ENCODE peak calls at places on chromosomes 4 and X, in four cellular contexts. One of them, this sample, is unnamed.
A peak's percentile ranks its signal among the peaks of the same experiment; 100 is the strongest.

GRCh38 chr4:173450281-173450680 is 51.4 kb upstream of the SCRG1 start:
- DNase-seq in IMR-90: peak; percentile 9
- DNase-seq in kidney epithelial cell: no peak
- DNase-seq in suprapubic skin: no peak
- DNase-seq in this sample: peak; percentile 20

GRCh38 chrX:13059676-13060499 is 15.5 kb upstream of the FAM9C start:
- DNase-seq in IMR-90: peak; percentile 73
- DNase-seq in kidney epithelial cell: no peak
- DNase-seq in suprapubic skin: no peak
- DNase-seq in this sample: peak; percentile 69

GRCh38 chr4:116925900-116926457 is 159.4 kb downstream of the TRAM1L1 start:
- DNase-seq in IMR-90: no peak
- DNase-seq in kidney epithelial cell: no peak
- DNase-seq in suprapubic skin: no peak
- DNase-seq in this sample: no peak

GRCh38 chrX:9938516-9938915 is 28.6 kb upstream of the CLDN34 start:
- DNase-seq in IMR-90: no peak
- DNase-seq in kidney epithelial cell: no peak
- DNase-seq in suprapubic skin: no peak
- DNase-seq in this sample: no peak

GRCh38 chrX:83771664-83772063 is 89.3 kb upstream of the CYLC1 start:
- DNase-seq in IMR-90: no peak
- DNase-seq in kidney epithelial cell: no peak
- DNase-seq in suprapubic skin: no peak
- DNase-seq in this sample: no peak

GRCh38 chr4:1551211-1551610 is 132.9 kb downstream of the FAM53A start:
- DNase-seq in IMR-90: no peak
- DNase-seq in kidney epithelial cell: no peak
- DNase-seq in suprapubic skin: no peak
- DNase-seq in this sample: no peak

GRCh38 chr4:160481696-160482330 is 1378.9 kb downstream of the RAPGEF2 start:
- DNase-seq in IMR-90: no peak
- DNase-seq in kidney epithelial cell: no peak
- DNase-seq in suprapubic skin: no peak
- DNase-seq in this sample: no peak

GRCh38 chrX:96436105-96436504 is 248.5 kb upstream of the DIAPH2 start:
- DNase-seq in IMR-90: peak; percentile 69
- DNase-seq in kidney epithelial cell: no peak
- DNase-seq in suprapubic skin: no peak
- DNase-seq in this sample: peak; percentile 64

GRCh38 chrX:53084863-53085262 is 2.7 kb downstream of the TSPYL2 start:
- DNase-seq in IMR-90: no peak
- DNase-seq in kidney epithelial cell: no peak
- DNase-seq in suprapubic skin: no peak
- DNase-seq in this sample: no peak

GRCh38 chrX:134239016-134239415 is 2.0 kb downstream of the CCDC160 start:
- DNase-seq in IMR-90: no peak
- DNase-seq in kidney epithelial cell: no peak
- DNase-seq in suprapubic skin: no peak
- DNase-seq in this sample: no peak

GRCh38 chr4:39713691-39714090 is 15.8 kb downstream of the UBE2K start:
- DNase-seq in IMR-90: peak; percentile 78
- DNase-seq in kidney epithelial cell: no peak
- DNase-seq in suprapubic skin: no peak
- DNase-seq in this sample: peak; percentile 87

GRCh38 chr4:123599920-123600394 is 203.4 kb downstream of the SPRY1 start:
- DNase-seq in IMR-90: peak; percentile 5
- DNase-seq in kidney epithelial cell: no peak
- DNase-seq in suprapubic skin: peak; percentile 82
- DNase-seq in this sample: no peak

GRCh38 chr4:2255501-2256155 is 6.3 kb downstream of the MXD4 start:
- DNase-seq in IMR-90: no peak
- DNase-seq in kidney epithelial cell: no peak
- DNase-seq in suprapubic skin: peak; percentile 76
- DNase-seq in this sample: peak; percentile 24

GRCh38 chr4:78956979-78957378 is 17.7 kb upstream of the PAQR3 start:
- DNase-seq in IMR-90: no peak
- DNase-seq in kidney epithelial cell: no peak
- DNase-seq in suprapubic skin: no peak
- DNase-seq in this sample: no peak

GRCh38 chrX:47502591-47503222 is 19.7 kb upstream of the ZNF41 start:
- DNase-seq in IMR-90: peak; percentile 61
- DNase-seq in kidney epithelial cell: no peak
- DNase-seq in suprapubic skin: no peak
- DNase-seq in this sample: peak; percentile 85

GRCh38 chr4:10721616-10722015 is 37.0 kb upstream of the CLNK start:
- DNase-seq in IMR-90: no peak
- DNase-seq in kidney epithelial cell: no peak
- DNase-seq in suprapubic skin: no peak
- DNase-seq in this sample: no peak

GRCh38 chrX:19541931-19542330 is 26.6 kb upstream of the MAP3K15 start:
- DNase-seq in IMR-90: no peak
- DNase-seq in kidney epithelial cell: no peak
- DNase-seq in suprapubic skin: no peak
- DNase-seq in this sample: no peak

DNA sequence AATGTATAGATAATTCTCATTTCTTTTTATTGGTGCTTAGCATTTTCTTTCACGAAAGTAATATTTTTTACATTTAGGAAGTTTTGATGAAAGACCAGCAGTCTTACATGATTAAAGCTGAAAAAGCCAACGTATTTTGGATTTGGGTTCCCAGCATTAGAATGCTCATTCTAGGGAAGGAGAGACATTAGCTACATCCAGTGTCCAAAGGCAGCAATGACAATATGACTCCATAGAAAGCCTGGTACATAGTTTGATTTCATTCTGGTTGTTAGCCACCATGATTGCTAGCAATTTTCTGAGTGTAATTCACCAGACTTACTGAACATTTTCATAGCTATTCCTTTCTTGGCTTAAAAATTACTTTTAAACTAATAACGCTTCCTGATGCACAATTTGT is 1397.5 kb downstream of the PCDH7 start:
- DNase-seq in IMR-90: no peak
- DNase-seq in kidney epithelial cell: no peak
- DNase-seq in suprapubic skin: no peak
- DNase-seq in this sample: no peak
- TF ChIP-seq CTCF in IMR-90: no peak
- TF ChIP-seq CTCF in kidney epithelial cell: no peak
- TF ChIP-seq CTCF in suprapubic skin: no peak
- TF ChIP-seq CTCF in this sample: no peak

GRCh38 chrX:71253253-71254091 is 468 bp downstream of the ZMYM3 start:
- DNase-seq in IMR-90: peak; percentile 13
- DNase-seq in kidney epithelial cell: no peak
- DNase-seq in suprapubic skin: no peak
- DNase-seq in this sample: peak; percentile 32

GRCh38 chrX:71252221-71252620 is 1.7 kb downstream of the ZMYM3 start:
- DNase-seq in IMR-90: no peak
- DNase-seq in kidney epithelial cell: no peak
- DNase-seq in suprapubic skin: no peak
- DNase-seq in this sample: no peak

GRCh38 chrX:71256051-71256450 is 2.1 kb upstream of the ZMYM3 start:
- DNase-seq in IMR-90: peak; percentile 28
- DNase-seq in kidney epithelial cell: no peak
- DNase-seq in suprapubic skin: no peak
- DNase-seq in this sample: peak; percentile 1

GRCh38 chrX:71251456-71251973 is 2.4 kb downstream of the ZMYM3 start:
- DNase-seq in IMR-90: no peak
- DNase-seq in kidney epithelial cell: no peak
- DNase-seq in suprapubic skin: no peak
- DNase-seq in this sample: no peak

DNA sequence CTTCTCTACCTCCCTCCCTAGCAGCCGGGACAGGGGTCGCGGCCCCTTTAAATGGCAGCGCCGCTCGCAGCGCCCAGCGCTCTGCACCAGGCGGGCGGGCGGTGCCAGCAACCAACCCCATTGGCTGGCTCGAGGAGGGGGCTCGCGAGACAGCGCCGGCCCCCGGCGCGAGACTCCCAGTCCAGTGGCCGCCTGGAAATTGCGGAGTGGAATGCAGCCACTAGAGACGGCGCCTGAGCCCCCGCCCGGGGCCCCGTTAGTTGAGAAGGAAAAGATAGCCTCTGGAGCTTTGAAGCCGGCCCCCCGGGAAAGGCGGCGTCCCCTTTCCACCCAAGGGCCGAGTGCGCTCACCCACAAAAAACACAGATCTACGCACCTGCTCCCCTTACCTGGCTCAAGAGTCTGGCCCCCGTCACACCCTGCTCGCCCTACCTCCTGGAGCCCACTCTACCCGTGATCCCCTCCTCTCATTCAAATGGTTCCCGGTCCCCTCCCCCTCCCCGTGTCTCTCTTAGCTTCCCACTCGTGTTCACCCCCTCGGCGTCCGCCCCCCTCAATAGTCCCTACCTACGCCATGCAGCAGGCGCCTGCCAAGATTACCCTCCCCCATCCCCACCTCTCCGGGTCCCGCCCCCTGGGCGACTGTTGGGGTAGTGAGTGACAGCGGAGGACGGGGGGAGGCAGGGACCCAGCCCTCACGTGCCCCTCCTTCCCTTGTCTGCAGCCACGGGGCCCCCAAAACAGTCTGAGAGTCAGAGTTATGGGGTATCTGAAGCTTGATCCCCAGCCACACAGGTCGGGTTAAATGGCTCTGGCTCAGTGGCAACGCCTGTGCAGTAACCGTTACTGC is at the start of gene ZMYM3:
- DNase-seq in IMR-90: peak; percentile 76
- DNase-seq in kidney epithelial cell: peak; percentile 21
- DNase-seq in suprapubic skin: peak; percentile 87
- DNase-seq in this sample: peak; percentile 79
- H3K4me3 ChIP-seq in IMR-90: peak within 1 kb of the TSS; percentile 100
- H3K4me3 ChIP-seq in kidney epithelial cell: peak within 1 kb of the TSS; percentile 81
- H3K4me3 ChIP-seq in suprapubic skin: peak within 1 kb of the TSS; percentile 63
- H3K4me3 ChIP-seq in this sample: peak within 1 kb of the TSS; percentile 81

GRCh38 chr4:142741995-142742394 is 104.1 kb downstream of the INPP4B start:
- DNase-seq in IMR-90: no peak
- DNase-seq in kidney epithelial cell: no peak
- DNase-seq in suprapubic skin: no peak
- DNase-seq in this sample: no peak
- TF ChIP-seq CTCF in IMR-90: no peak
- TF ChIP-seq CTCF in kidney epithelial cell: peak; percentile 10
- TF ChIP-seq CTCF in suprapubic skin: no peak
- TF ChIP-seq CTCF in this sample: no peak

GRCh38 chrX:55695227-55696018 is 22.1 kb upstream of the RRAGB start:
- DNase-seq in IMR-90: no peak
- DNase-seq in kidney epithelial cell: no peak
- DNase-seq in suprapubic skin: no peak
- DNase-seq in this sample: no peak
- H3K4me3 ChIP-seq in IMR-90: no peak overlapping the region
- H3K4me3 ChIP-seq in kidney epithelial cell: no peak overlapping the region
- H3K4me3 ChIP-seq in suprapubic skin: no peak overlapping the region
- H3K4me3 ChIP-seq in this sample: no peak overlapping the region

DNA sequence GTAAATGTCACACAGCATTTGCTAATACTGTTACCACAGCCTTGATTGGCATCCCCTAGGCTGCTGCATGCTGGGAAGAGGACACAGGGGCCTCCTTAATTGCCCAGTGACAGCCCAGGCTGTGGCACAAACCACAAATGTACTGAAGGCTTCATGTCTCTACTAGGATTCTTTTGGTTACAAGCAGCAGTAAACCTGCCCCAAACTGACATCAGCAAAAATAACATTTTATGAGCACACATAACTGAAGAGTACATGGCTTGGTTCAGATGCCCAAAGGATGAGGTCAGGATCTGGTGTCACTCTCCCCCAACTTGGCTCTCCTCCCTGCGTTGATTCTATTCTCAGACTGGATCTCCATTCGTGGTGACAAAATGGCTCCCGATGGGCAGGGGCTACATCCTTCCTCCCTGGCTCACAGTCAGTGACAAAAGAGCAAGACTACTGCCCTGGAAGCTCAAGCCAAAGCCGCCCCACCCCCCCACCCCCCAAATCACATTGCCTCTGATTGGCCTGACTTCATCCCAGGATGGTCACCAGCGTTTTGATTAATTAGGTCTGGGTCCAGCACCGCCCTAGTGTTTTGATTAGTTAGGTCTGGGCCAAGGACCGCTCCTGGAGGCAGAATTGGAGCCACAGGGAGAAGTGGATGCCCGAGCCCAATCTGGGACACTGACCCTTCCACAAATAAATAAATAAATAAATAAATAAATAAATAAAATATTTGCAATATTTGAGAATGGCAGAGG is 180.5 kb upstream of the RBPJ start:
- DNase-seq in IMR-90: peak; percentile 59
- DNase-seq in kidney epithelial cell: peak; percentile 19
- DNase-seq in suprapubic skin: no peak
- DNase-seq in this sample: peak; percentile 22
- TF ChIP-seq CTCF in IMR-90: no peak
- TF ChIP-seq CTCF in kidney epithelial cell: no peak
- TF ChIP-seq CTCF in suprapubic skin: no peak
- TF ChIP-seq CTCF in this sample: no peak

DNA sequence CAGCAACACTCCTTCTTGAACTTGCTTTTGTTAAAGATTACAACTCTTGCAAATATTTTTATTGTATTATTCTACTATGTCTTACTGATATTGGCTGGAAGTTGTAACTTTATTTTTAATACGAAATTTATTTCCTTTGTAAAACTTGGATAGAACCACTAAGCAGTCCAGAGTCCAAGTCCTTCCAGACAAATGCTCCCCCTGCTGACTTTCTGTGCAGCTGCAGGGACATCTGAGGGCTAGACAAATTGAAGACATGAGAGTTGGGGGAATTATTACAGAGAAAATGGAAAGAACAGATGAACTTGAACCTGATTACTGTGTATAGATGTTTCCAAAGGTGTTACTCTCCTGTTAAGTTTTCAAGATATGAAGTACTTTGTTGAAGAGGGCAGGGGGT is 238.8 kb downstream of the GRIA3 start:
- DNase-seq in IMR-90: peak; percentile 13
- DNase-seq in kidney epithelial cell: no peak
- DNase-seq in suprapubic skin: no peak
- DNase-seq in this sample: peak; percentile 65
- H3K4me3 ChIP-seq in IMR-90: no peak overlapping the region
- H3K4me3 ChIP-seq in kidney epithelial cell: no peak overlapping the region
- H3K4me3 ChIP-seq in suprapubic skin: no peak overlapping the region
- H3K4me3 ChIP-seq in this sample: no peak overlapping the region

GRCh38 chr4:17559709-17560048 is 17.3 kb upstream of the LAP3 start:
- DNase-seq in IMR-90: no peak
- DNase-seq in kidney epithelial cell: no peak
- DNase-seq in suprapubic skin: no peak
- DNase-seq in this sample: no peak

GRCh38 chr4:17558941-17559708 is 17.9 kb upstream of the LAP3 start:
- DNase-seq in IMR-90: no peak
- DNase-seq in kidney epithelial cell: no peak
- DNase-seq in suprapubic skin: no peak
- DNase-seq in this sample: no peak

GRCh38 chr4:17560065-17560673 is 16.8 kb upstream of the LAP3 start:
- DNase-seq in IMR-90: no peak
- DNase-seq in kidney epithelial cell: no peak
- DNase-seq in suprapubic skin: no peak
- DNase-seq in this sample: no peak

GRCh38 chr4:17561195-17561909 is 15.6 kb upstream of the LAP3 start:
- DNase-seq in IMR-90: peak; percentile 79
- DNase-seq in kidney epithelial cell: no peak
- DNase-seq in suprapubic skin: no peak
- DNase-seq in this sample: peak; percentile 53

DNA sequence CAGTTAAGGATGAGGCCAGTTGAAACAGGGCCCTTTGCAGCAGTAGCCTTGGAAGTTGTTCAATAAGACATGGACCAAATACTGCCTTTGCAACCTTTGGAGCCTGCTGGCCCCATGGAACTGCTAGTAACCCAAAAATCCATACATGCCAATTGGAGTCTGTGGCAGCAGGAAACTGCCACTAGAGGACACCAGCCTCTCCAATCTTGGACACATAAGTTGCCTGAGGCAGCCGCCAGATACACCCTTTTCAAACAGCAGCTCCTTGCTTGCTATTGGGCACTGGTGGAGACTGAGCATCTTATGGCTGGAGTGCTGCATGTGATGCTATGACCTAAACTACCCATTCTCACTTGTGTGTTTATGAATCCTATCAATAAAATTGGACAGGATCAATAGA is 14.8 kb upstream of the LAP3 start:
- DNase-seq in IMR-90: no peak
- DNase-seq in kidney epithelial cell: no peak
- DNase-seq in suprapubic skin: peak; percentile 29
- DNase-seq in this sample: no peak
- TF ChIP-seq CTCF in IMR-90: no peak
- TF ChIP-seq CTCF in kidney epithelial cell: no peak
- TF ChIP-seq CTCF in suprapubic skin: no peak
- TF ChIP-seq CTCF in this sample: no peak